ENCODE peak calls at places on chromosomes 13 and 19, in seven cellular contexts. O is IMR-90, W is mesenchymal stem cell, G is H9, J is neuronal stem cell, E is H1, Z is trophoblast cell. K is an unnamed sample.
A peak's percentile ranks its signal among the peaks of the same experiment; 100 is the strongest.

GRCh38 chr19:41476583-41476982 is 33.6 kb downstream of the ERICH4 start:
- DNase-seq in J (no peak), W (no peak), G (no peak), Z (no peak), E (no peak), O (no peak), K (no peak)

GRCh38 chr13:24053505-24054251 is 106.8 kb upstream of the SPATA13 start:
- DNase-seq in Z (peak; percentile 81), G (peak; percentile 87), W (peak; percentile 68), E (peak; percentile 76), O (peak; percentile 68), J (peak; percentile 43), K (peak; percentile 94)

GRCh38 chr19:47315125-47315821 is 5.6 kb downstream of the C5AR1 start:
- DNase-seq in J (no peak), O (peak; percentile 97), E (no peak), Z (peak; percentile 99), G (peak; percentile 67), W (peak; percentile 95), K (peak; percentile 92)

GRCh38 chr19:39845621-39846175 is 481 bp downstream of the FBL start:
- DNase-seq in O (no peak), E (no peak), G (no peak), J (no peak), W (peak; percentile 51), Z (peak; percentile 17), K (peak; percentile 60)

GRCh38 chr13:44474122-44474910 is 100.7 kb downstream of the SERP2 start:
- DNase-seq in G (no peak), W (peak; percentile 13), Z (peak; percentile 36), E (no peak), J (no peak), O (peak; percentile 17), K (peak; percentile 76)

GRCh38 chr13:34246511-34246910 is 428.6 kb downstream of the RFC3 start:
- DNase-seq in W (peak; percentile 74), Z (no peak), E (no peak), O (no peak), J (no peak), G (no peak), K (no peak)

GRCh38 chr19:50003810-50004419 is 21.3 kb downstream of the VRK3 start:
- DNase-seq in J (no peak), G (no peak), W (peak; percentile 95), E (no peak), Z (peak; percentile 17), O (peak; percentile 97), K (no peak)

GRCh38 chr13:37598572-37598971 is at the start of gene POSTN:
- DNase-seq in J (no peak), Z (no peak), O (peak; percentile 49), G (no peak), E (no peak), W (peak; percentile 25), K (peak; percentile 6)

GRCh38 chr19:51010066-51010795 is 8.8 kb upstream of the KLK8 start:
- DNase-seq in Z (no peak), W (no peak), O (no peak), E (no peak), G (no peak), J (no peak), K (no peak)

GRCh38 chr13:28705734-28706133 is 13.0 kb downstream of the SLC46A3 start:
- DNase-seq in G (no peak), Z (no peak), J (no peak), O (peak; percentile 36), W (peak; percentile 16), E (no peak), K (no peak)

GRCh38 chr13:24097064-24097463 is 63.5 kb upstream of the SPATA13 start:
- DNase-seq in W (peak; percentile 68), J (no peak), E (no peak), G (no peak), Z (no peak), O (peak; percentile 76), K (no peak)

GRCh38 chr19:6376512-6377193 is 920 bp upstream of the PSPN start:
- DNase-seq in J (no peak), W (no peak), O (no peak), Z (no peak), G (no peak), E (no peak), K (no peak)

GRCh38 chr13:99289674-99290337 is 17.4 kb downstream of the GPR183 start:
- DNase-seq in Z (peak; percentile 66), G (no peak), W (no peak), J (no peak), O (no peak), E (no peak), K (no peak)

GRCh38 chr13:31036717-31037116 is 104.3 kb downstream of the TEX26 start:
- DNase-seq in W (no peak), O (no peak), Z (no peak), J (no peak), G (no peak), E (no peak), K (no peak)

GRCh38 chr13:72023895-72024294 is 156.9 kb upstream of the DACH1 start:
- DNase-seq in G (no peak), J (no peak), Z (no peak), E (no peak), W (no peak), O (no peak), K (no peak)

GRCh38 chr13:39876258-39876657 is 220.8 kb downstream of the COG6 start:
- DNase-seq in Z (peak; percentile 4), E (no peak), W (peak; percentile 89), J (no peak), O (peak; percentile 97), G (no peak), K (peak; percentile 26)

GRCh38 chr13:86856996-86857395 is 814.2 kb upstream of the SLITRK5 start:
- DNase-seq in O (peak; percentile 76), Z (no peak), E (no peak), G (peak; percentile 43), J (no peak), W (peak; percentile 26), K (peak; percentile 59)

DNA sequence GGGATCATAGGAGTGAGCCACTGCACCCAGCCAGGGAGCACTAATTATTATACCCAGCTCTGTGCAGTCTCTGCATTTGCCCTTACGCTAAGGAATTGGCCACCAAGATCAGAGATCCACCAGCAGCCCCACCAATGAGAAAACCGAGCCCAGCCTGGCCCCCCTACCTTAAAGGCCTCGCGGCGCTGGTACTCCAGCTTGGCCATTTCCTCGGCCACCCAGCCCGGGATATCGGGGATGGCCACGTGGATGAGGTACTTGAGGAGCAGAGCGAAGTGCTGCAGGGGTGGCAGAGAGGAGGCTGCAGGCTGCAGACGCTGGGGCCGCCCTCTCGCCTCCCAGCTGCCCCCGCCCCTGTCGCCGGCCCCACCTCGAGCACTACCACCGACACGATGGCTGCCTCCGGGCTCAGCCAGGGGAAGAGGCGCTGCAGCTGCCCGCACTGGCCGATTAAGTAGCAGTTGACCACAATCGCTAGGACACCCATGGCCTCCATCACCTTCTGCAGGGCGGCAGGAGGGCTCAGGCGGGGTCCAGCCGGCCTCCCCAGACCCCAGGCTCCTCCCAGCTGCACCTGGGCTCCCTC is 7.5 kb downstream of the ANO8 start:
- DNase-seq in E (no peak), Z (peak; percentile 23), W (no peak), O (no peak), G (no peak), J (no peak), K (no peak)
- H2AK5ac ChIP-seq in E (no peak overlapping the region), Z (no peak overlapping the region), W (no peak overlapping the region), O (no peak overlapping the region), G (no peak overlapping the region), J (peak overlapping the region; percentile 97), K (no peak overlapping the region)

DNA sequence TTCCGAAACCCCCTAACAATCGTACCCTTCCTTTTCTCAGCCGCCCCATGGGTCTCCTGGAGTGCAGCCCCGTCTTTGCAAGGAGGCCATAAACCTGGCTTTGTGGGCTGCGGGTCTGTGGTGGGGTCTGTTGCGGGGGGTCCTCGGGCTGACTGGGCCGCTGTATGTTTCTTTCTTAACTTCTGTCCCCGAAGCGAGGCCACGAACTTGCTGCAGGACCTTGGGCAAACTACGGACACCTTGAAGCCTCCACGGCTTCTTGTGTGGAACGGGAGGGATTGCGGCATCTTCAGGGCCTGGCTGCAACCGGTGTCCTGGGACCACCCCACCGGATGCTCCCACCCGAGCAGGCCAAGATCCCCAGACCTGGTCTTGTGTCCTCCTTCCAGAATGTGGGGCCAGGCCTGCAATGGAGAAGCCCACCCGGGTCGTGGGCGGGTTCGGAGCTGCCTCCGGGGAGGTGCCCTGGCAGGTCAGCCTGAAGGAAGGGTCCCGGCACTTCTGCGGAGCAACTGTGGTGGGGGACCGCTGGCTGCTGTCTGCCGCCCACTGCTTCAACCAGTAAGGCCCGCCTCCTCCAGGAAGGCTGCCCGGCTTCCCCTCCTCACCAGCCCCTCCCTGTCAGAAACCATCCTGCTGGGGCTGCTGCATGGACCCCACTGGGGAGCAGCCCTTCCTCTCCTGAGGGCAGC is 12.0 kb downstream of the TIMM13 start:
- DNase-seq in J (no peak), O (no peak), W (no peak), G (no peak), E (peak; percentile 52), Z (no peak), K (no peak)
- H2AK5ac ChIP-seq in J (no peak overlapping the region), O (no peak overlapping the region), W (no peak overlapping the region), G (no peak overlapping the region), E (no peak overlapping the region), Z (no peak overlapping the region), K (no peak overlapping the region)

GRCh38 chr19:55686311-55687050 is 11.5 kb downstream of the EPN1 start:
- DNase-seq in Z (no peak), G (no peak), J (no peak), O (no peak), E (no peak), W (no peak), K (no peak)

GRCh38 chr19:55683449-55684261 is 8.6 kb downstream of the EPN1 start:
- DNase-seq in Z (no peak), E (no peak), W (no peak), J (no peak), O (no peak), G (no peak), K (no peak)

GRCh38 chr19:55685776-55686175 is 10.8 kb downstream of the EPN1 start:
- DNase-seq in O (no peak), Z (no peak), E (no peak), G (no peak), W (no peak), J (no peak), K (no peak)

GRCh38 chr19:55687281-55688172 is 12.5 kb downstream of the EPN1 start:
- DNase-seq in O (no peak), J (no peak), W (no peak), G (no peak), Z (no peak), E (no peak), K (no peak)

GRCh38 chr19:55684946-55685681 is 10.1 kb downstream of the EPN1 start:
- DNase-seq in Z (no peak), O (no peak), G (no peak), E (no peak), W (no peak), J (no peak), K (no peak)
- H2AK5ac ChIP-seq in Z (no peak overlapping the region), O (no peak overlapping the region), G (no peak overlapping the region), E (no peak overlapping the region), W (no peak overlapping the region), J (no peak overlapping the region), K (no peak overlapping the region)

DNA sequence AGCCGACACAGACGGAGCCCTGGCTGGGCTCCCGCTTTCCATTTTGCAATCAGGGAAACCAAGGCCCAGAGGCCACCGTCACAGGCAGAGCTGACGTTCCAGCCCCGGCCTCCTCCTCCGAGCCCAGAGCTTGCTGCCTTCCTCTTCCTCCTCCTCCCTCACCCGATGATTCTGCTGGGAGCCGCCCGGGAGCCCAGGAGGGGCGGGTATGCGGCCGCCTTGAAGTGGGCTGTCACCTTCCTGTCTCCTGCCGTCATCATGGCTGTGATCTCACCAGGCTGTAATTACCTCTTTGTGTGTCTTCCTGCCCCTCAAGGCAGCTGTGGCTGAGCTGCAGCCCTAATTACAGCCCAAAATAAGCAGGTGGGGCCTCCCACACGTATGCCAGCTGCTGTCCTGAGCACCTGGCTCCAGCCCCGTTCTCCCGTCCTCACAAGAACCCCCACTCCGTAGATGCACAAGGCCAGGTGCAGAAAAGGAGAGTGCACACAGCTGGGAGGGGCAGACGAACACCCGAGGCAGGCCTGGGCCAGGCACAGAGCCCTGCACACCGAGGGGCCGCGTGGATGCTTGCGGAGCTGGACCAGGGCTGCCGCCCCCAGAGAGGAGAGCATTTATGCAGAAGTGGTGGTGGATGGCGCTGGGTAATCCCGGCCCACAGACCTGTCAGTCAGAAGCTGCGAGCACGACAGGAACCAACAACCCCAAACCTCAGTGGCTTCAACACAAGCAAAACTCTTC is 4.0 kb downstream of the TPGS1 start:
- DNase-seq in G (peak; percentile 78), Z (peak; percentile 88), W (no peak), O (peak; percentile 36), E (peak; percentile 61), J (no peak), K (peak; percentile 95)
- H2AK5ac ChIP-seq in G (no peak overlapping the region), Z (peak overlapping the region; percentile 18), W (no peak overlapping the region), O (no peak overlapping the region), E (no peak overlapping the region), J (peak overlapping the region; percentile 10), K (no peak overlapping the region)

K was measured in mesendoderm.